ENCODE peak calls at places on chromosomes 12 and 14, in nine cellular contexts. L is heart left ventricle; Q is HTR-8/SVneo; H is adrenal gland; V is H4; O is activated T-helper 1 cell treated with anti-CD3 and anti-CD28 coated beads, Interleukin-12 subunit alpha, Interleukin-12 subunit beta, Interleukin-2, Interleukin-4 antibody, amounts not matched to agents 30 ng/mL and 10 ng/mL and 1 ng/mL, durations not matched to agents 14 hours and 24 hours and 36 hours; I is cardiac muscle cell; Z is NCI-H2081; F is NCI-H1105 treated with DMSO at 0.1 percent for 48 hours. G is an unnamed sample.

GRCh38 chr12:100982511-100983183 is 188.1 kb downstream of the ANO4 start:
- DNase-seq in L (no peak), Q (no peak), H (no peak), V (no peak), O (no peak), I (no peak), Z (no peak), F (no peak), G (no peak)

GRCh38 chr14:95389471-95390011 is 69.8 kb upstream of the CLMN start:
- DNase-seq in L (peak; percentile 91), Q (no peak), H (peak; percentile 40), V (no peak), O (no peak), I (no peak), Z (no peak), F (no peak), G (no peak)

GRCh38 chr12:108570743-108571603 is 8.6 kb downstream of the ISCU start:
- DNase-seq in L (no peak), Q (peak; percentile 41), H (peak; percentile 2), V (no peak), O (no peak), I (peak; percentile 30), Z (peak; percentile 3), F (peak; percentile 14), G (peak; percentile 45)

GRCh38 chr12:93804392-93805179 is 127.4 kb downstream of the CRADD start:
- DNase-seq in L (no peak), Q (no peak), H (no peak), V (no peak), O (no peak), I (no peak), Z (no peak), F (no peak), G (no peak)

GRCh38 chr14:28102814-28103213 is 663.8 kb upstream of the FOXG1 start:
- DNase-seq in L (no peak), Q (no peak), H (no peak), V (peak; percentile 45), O (no peak), I (peak; percentile 1), Z (no peak), F (no peak), G (peak; percentile 72)

GRCh38 chr14:22263961-22264360 is 325.1 kb downstream of the DAD1 start:
- DNase-seq in L (no peak), Q (no peak), H (no peak), V (no peak), O (no peak), I (no peak), Z (no peak), F (no peak), G (no peak)

GRCh38 chr12:131287938-131288797 is 334.5 kb downstream of the ADGRD1 start:
- DNase-seq in L (no peak), Q (no peak), H (no peak), V (no peak), O (no peak), I (no peak), Z (no peak), F (no peak), G (no peak)

GRCh38 chr14:103204852-103205540 is 81.7 kb downstream of the TNFAIP2 start:
- DNase-seq in L (no peak), Q (no peak), H (no peak), V (no peak), O (no peak), I (no peak), Z (no peak), F (no peak), G (no peak)

GRCh38 chr12:607541-608001 is 55.7 kb downstream of the NINJ2 start:
- DNase-seq in L (peak; percentile 87), Q (no peak), H (peak; percentile 33), V (no peak), O (no peak), I (no peak), Z (no peak), F (no peak), G (no peak)

GRCh38 chr12:4762773-4763172 is 42.6 kb downstream of the GALNT8 start:
- DNase-seq in L (no peak), Q (no peak), H (no peak), V (no peak), O (no peak), I (no peak), Z (no peak), F (no peak), G (no peak)

GRCh38 chr12:91980345-91980744 is 165.3 kb downstream of the BTG1 start:
- DNase-seq in L (no peak), Q (no peak), H (no peak), V (no peak), O (no peak), I (no peak), Z (no peak), F (peak; percentile 76), G (no peak)

GRCh38 chr12:132545183-132545953 is 55.4 kb downstream of the FBRSL1 start:
- DNase-seq in L (no peak), Q (no peak), H (no peak), V (no peak), O (no peak), I (no peak), Z (no peak), F (no peak), G (no peak)

GRCh38 chr14:58987601-58988000 is 200.9 kb upstream of the DAAM1 start:
- DNase-seq in L (no peak), Q (no peak), H (no peak), V (no peak), O (no peak), I (no peak), Z (no peak), F (no peak), G (no peak)

GRCh38 chr14:63564318-63564717 is 21.1 kb upstream of the PPP2R5E start:
- DNase-seq in L (no peak), Q (peak; percentile 72), H (peak; percentile 13), V (no peak), O (no peak), I (no peak), Z (no peak), F (no peak), G (no peak)

GRCh38 chr14:56112781-56113180 is 5.4 kb upstream of the PELI2 start:
- DNase-seq in L (no peak), Q (no peak), H (no peak), V (no peak), O (no peak), I (no peak), Z (no peak), F (no peak), G (no peak)

GRCh38 chr12:7907009-7907408 is 29.0 kb downstream of the SLC2A3 start:
- DNase-seq in L (no peak), Q (peak; percentile 95), H (peak; percentile 61), V (peak; percentile 66), O (no peak), I (peak; percentile 41), Z (no peak), F (no peak), G (no peak)

GRCh38 chr12:11862794-11863193 is 207.9 kb upstream of the BCL2L14 start:
- DNase-seq in L (no peak), Q (no peak), H (no peak), V (no peak), O (no peak), I (no peak), Z (no peak), F (no peak), G (no peak)